ENCODE peak calls at places on chromosome 1, in seven cellular contexts. C, J, A, K, V, B and G are unnamed samples.

GRCh38 chr1:206754011-206754410 is 16.6 kb upstream of the IL19 start:
- DNase-seq in C (no peak), K (no peak), B (peak), A (no peak), V (no peak), J (no peak), G (no peak)

GRCh38 chr1:219945795-219946194 is 17.4 kb upstream of the SLC30A10 start:
- DNase-seq in J (no peak), A (no peak), C (no peak), K (no peak), V (no peak), B (no peak), G (no peak)

GRCh38 chr1:209653915-209654351 is 1.7 kb upstream of the LAMB3 start:
- DNase-seq in K (no peak), V (no peak), J (no peak), B (no peak), A (no peak), C (peak), G (no peak)

GRCh38 chr1:202200112-202200548 is 6.5 kb downstream of the LGR6 start:
- DNase-seq in A (no peak), V (no peak), J (no peak), B (no peak), K (no peak), C (no peak), G (no peak)

GRCh38 chr1:70038025-70038424 is 167.4 kb downstream of the LRRC40 start:
- DNase-seq in B (no peak), K (no peak), A (no peak), C (no peak), J (peak), V (no peak), G (no peak)

GRCh38 chr1:219329606-219330005 is 155.9 kb downstream of the LYPLAL1 start:
- DNase-seq in A (no peak), J (peak), C (no peak), B (no peak), V (no peak), K (no peak), G (no peak)

GRCh38 chr1:34009340-34009975 is 145.6 kb downstream of the HMGB4 start:
- DNase-seq in A (no peak), V (no peak), C (no peak), B (no peak), J (no peak), K (no peak), G (no peak)

GRCh38 chr1:201648066-201648910 is 109.4 kb downstream of the NAV1 start:
- DNase-seq in C (no peak), J (peak), B (peak), A (peak), K (no peak), V (no peak), G (peak)